ENCODE peak calls at places on chromosome 1, in four cellular contexts. One of them, this sample, is unnamed.

GRCh38 chr1:100950776-100951175 is 54.9 kb downstream of the SLC30A7 start:
- DNase-seq in right lobe of liver: no peak
- DNase-seq in body of pancreas: no peak
- DNase-seq in psoas muscle: no peak
- DNase-seq in this sample: no peak

GRCh38 chr1:196997428-196997827 is 20.1 kb downstream of the CFHR5 start:
- DNase-seq in right lobe of liver: no peak
- DNase-seq in body of pancreas: no peak
- DNase-seq in psoas muscle: no peak
- DNase-seq in this sample: no peak

GRCh38 chr1:23791434-23792047 is 596 bp downstream of the LYPLA2 start:
- DNase-seq in body of pancreas: no peak
- DNase-seq in psoas muscle: peak
- DNase-seq in right lobe of liver: peak
- DNase-seq in this sample: no peak

GRCh38 chr1:27614625-27615344 is 10.8 kb upstream of the AHDC1 start:
- DNase-seq in psoas muscle: no peak
- DNase-seq in body of pancreas: no peak
- DNase-seq in right lobe of liver: no peak
- DNase-seq in this sample: no peak

GRCh38 chr1:33239487-33239886 is 16.8 kb upstream of the ZNF362 start:
- DNase-seq in right lobe of liver: no peak
- DNase-seq in body of pancreas: no peak
- DNase-seq in psoas muscle: no peak
- DNase-seq in this sample: no peak

GRCh38 chr1:88983791-88984552 is 8.5 kb downstream of the KYAT3 start:
- DNase-seq in right lobe of liver: no peak
- DNase-seq in psoas muscle: no peak
- DNase-seq in body of pancreas: no peak
- DNase-seq in this sample: no peak

GRCh38 chr1:30733520-30733919 is 10.1 kb upstream of the MATN1 start:
- DNase-seq in psoas muscle: no peak
- DNase-seq in body of pancreas: no peak
- DNase-seq in right lobe of liver: no peak
- DNase-seq in this sample: no peak

GRCh38 chr1:77889671-77890070 is 1.2 kb downstream of the NEXN start:
- DNase-seq in right lobe of liver: no peak
- DNase-seq in psoas muscle: no peak
- DNase-seq in body of pancreas: peak
- DNase-seq in this sample: no peak

GRCh38 chr1:88847618-88848017 is 43.7 kb downstream of the GTF2B start:
- DNase-seq in psoas muscle: no peak
- DNase-seq in body of pancreas: no peak
- DNase-seq in right lobe of liver: no peak
- DNase-seq in this sample: no peak

GRCh38 chr1:64172458-64172983 is 30.9 kb upstream of the UBE2U start:
- DNase-seq in body of pancreas: no peak
- DNase-seq in psoas muscle: no peak
- DNase-seq in right lobe of liver: no peak
- DNase-seq in this sample: no peak

GRCh38 chr1:11046625-11047365 is at the start of gene MASP2:
- DNase-seq in right lobe of liver: peak
- DNase-seq in psoas muscle: no peak
- DNase-seq in body of pancreas: no peak
- DNase-seq in this sample: no peak

GRCh38 chr1:26744075-26744958 is 43.4 kb upstream of the PIGV start:
- DNase-seq in right lobe of liver: peak
- DNase-seq in psoas muscle: peak
- DNase-seq in body of pancreas: peak
- DNase-seq in this sample: peak

GRCh38 chr1:6200188-6200809 is 904 bp upstream of the RPL22 start:
- DNase-seq in psoas muscle: no peak
- DNase-seq in right lobe of liver: no peak
- DNase-seq in body of pancreas: no peak
- DNase-seq in this sample: no peak

GRCh38 chr1:215321802-215322201 is 239.3 kb downstream of the KCNK2 start:
- DNase-seq in body of pancreas: no peak
- DNase-seq in right lobe of liver: no peak
- DNase-seq in psoas muscle: no peak
- DNase-seq in this sample: no peak

GRCh38 chr1:221845650-221846371 is 103.9 kb upstream of the DUSP10 start:
- DNase-seq in body of pancreas: peak
- DNase-seq in right lobe of liver: peak
- DNase-seq in psoas muscle: no peak
- DNase-seq in this sample: peak

GRCh38 chr1:25697426-25698220 is 81.0 kb downstream of the MAN1C1 start:
- DNase-seq in right lobe of liver: no peak
- DNase-seq in psoas muscle: no peak
- DNase-seq in body of pancreas: no peak
- DNase-seq in this sample: no peak

GRCh38 chr1:221776495-221777413 is 34.9 kb upstream of the DUSP10 start:
- DNase-seq in psoas muscle: no peak
- DNase-seq in right lobe of liver: no peak
- DNase-seq in body of pancreas: no peak
- DNase-seq in this sample: no peak

GRCh38 chr1:60078182-60078581 is 4.6 kb upstream of the C1orf87 start:
- DNase-seq in psoas muscle: no peak
- DNase-seq in body of pancreas: no peak
- DNase-seq in right lobe of liver: no peak
- DNase-seq in this sample: no peak

GRCh38 chr1:240091614-240092300 is at the start of gene FMN2:
- DNase-seq in right lobe of liver: no peak
- DNase-seq in psoas muscle: no peak
- DNase-seq in body of pancreas: peak
- DNase-seq in this sample: no peak

GRCh38 chr1:30902653-30903290 is 5.8 kb downstream of the SDC3 start:
- DNase-seq in psoas muscle: no peak
- DNase-seq in body of pancreas: no peak
- DNase-seq in right lobe of liver: peak
- DNase-seq in this sample: no peak

GRCh38 chr1:75083848-75084514 is 50.2 kb upstream of the LHX8 start:
- DNase-seq in right lobe of liver: no peak
- DNase-seq in psoas muscle: no peak
- DNase-seq in body of pancreas: no peak
- DNase-seq in this sample: no peak

GRCh38 chr1:184590163-184590750 is 164.4 kb downstream of the EDEM3 start:
- DNase-seq in psoas muscle: no peak
- DNase-seq in right lobe of liver: no peak
- DNase-seq in body of pancreas: peak
- DNase-seq in this sample: no peak

GRCh38 chr1:28812669-28813468 is 899 bp downstream of the OPRD1 start:
- DNase-seq in psoas muscle: no peak
- DNase-seq in body of pancreas: no peak
- DNase-seq in right lobe of liver: no peak
- DNase-seq in this sample: no peak

GRCh38 chr1:241292973-241293372 is 64.0 kb downstream of the RGS7 start:
- DNase-seq in right lobe of liver: no peak
- DNase-seq in psoas muscle: no peak
- DNase-seq in body of pancreas: no peak
- DNase-seq in this sample: no peak

GRCh38 chr1:86846166-86846647 is 67.7 kb downstream of the SELENOF start:
- DNase-seq in body of pancreas: no peak
- DNase-seq in psoas muscle: no peak
- DNase-seq in right lobe of liver: no peak
- DNase-seq in this sample: no peak

GRCh38 chr1:200907611-200908097 is 13.0 kb downstream of the INAVA start:
- DNase-seq in right lobe of liver: no peak
- DNase-seq in psoas muscle: no peak
- DNase-seq in body of pancreas: no peak
- DNase-seq in this sample: no peak

GRCh38 chr1:96538001-96538649 is 183.5 kb upstream of the PTBP2 start:
- DNase-seq in body of pancreas: no peak
- DNase-seq in psoas muscle: no peak
- DNase-seq in right lobe of liver: no peak
- DNase-seq in this sample: peak

GRCh38 chr1:22259581-22260282 is 116.8 kb upstream of the WNT4 start:
- DNase-seq in right lobe of liver: peak
- DNase-seq in psoas muscle: no peak
- DNase-seq in body of pancreas: no peak
- DNase-seq in this sample: peak

GRCh38 chr1:229810140-229810539 is 184.1 kb downstream of the URB2 start:
- DNase-seq in body of pancreas: no peak
- DNase-seq in right lobe of liver: no peak
- DNase-seq in psoas muscle: no peak
- DNase-seq in this sample: no peak

GRCh38 chr1:202157945-202158344 is 2.5 kb downstream of the PTPN7 start:
- DNase-seq in body of pancreas: no peak
- DNase-seq in right lobe of liver: no peak
- DNase-seq in psoas muscle: no peak
- DNase-seq in this sample: no peak

GRCh38 chr1:202160377-202160940 is at the start of gene PTPN7:
- DNase-seq in body of pancreas: no peak
- DNase-seq in psoas muscle: no peak
- DNase-seq in right lobe of liver: peak
- DNase-seq in this sample: peak

GRCh38 chr1:202161151-202162048 is 998 bp upstream of the PTPN7 start:
- DNase-seq in body of pancreas: no peak
- DNase-seq in right lobe of liver: no peak
- DNase-seq in psoas muscle: no peak
- DNase-seq in this sample: no peak

GRCh38 chr1:202158810-202159533 is 1.4 kb downstream of the PTPN7 start:
- DNase-seq in psoas muscle: no peak
- DNase-seq in right lobe of liver: no peak
- DNase-seq in body of pancreas: no peak
- DNase-seq in this sample: no peak

DNA sequence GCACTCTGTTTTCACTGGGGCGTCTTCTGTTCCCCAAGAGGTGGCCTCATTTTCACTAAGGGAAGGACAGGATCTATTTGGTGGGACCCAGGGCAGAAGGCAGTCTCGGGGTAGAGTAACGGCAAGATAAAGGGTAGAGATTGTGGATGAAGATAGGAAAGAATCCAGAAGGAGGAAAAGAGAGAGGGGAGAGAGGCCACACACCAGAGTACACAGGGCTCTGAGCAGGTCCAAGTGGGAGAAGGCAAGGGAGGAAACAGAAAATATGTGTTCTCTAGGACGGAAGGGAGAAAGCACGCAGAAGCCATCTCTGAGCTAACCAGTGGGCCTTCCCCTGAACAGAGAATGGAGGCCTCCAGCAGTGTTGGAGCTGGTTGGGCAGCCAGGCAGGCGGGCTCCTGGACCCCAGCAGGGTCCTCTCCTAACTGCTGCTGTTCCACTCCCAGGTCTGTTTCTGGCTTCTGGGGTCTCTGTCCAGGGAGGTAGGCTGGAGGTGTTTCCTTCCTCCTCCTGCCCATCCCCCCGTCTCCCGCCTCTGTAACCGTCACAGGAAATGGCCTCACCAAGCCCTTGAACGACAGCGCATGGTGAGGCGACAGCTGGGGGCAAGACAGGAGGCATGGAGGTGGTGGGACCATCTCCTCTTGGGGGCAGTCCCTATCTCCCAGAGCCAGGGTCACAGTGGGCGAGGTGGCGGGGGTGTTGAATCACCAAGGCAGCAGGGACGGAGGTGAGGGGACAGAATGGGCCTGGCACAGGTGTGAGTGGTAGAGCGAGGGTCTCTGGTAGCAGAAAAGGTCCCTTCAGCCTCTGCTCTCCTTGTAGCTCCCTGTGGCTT is 649 bp downstream of the PTPN7 start:
- DNase-seq in psoas muscle: no peak
- DNase-seq in right lobe of liver: no peak
- DNase-seq in body of pancreas: no peak
- DNase-seq in this sample: no peak
- TF ChIP-seq CTCF in psoas muscle: no peak
- TF ChIP-seq CTCF in right lobe of liver: no peak
- TF ChIP-seq CTCF in body of pancreas: no peak
- TF ChIP-seq CTCF in this sample: no peak

DNA sequence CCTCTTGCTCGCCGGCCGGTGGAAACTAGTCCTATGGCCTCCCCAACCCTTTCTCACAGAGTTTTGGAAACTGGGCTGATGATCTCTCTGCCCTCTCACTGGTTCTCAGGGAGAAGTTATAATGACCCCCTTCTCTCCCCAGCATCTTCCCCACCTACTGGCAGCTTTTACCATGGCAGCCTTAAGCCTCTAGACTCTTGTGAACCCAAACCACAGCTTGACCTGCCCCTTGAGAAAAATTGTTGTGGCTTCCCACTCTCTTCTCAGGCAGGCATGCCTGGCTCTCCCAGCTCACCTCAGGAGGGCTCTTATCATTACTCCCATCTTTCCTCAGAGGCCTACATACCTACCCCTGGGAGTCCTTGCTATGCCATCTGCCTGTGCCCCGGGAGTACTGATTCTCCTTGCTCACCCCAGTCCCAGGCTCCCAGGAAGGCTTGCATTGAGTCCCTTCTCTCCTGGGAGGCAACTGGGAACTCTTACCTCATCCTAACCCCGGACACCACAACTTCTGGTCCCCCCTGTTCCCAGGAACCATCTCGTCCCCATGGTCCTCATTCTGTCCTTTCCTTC is 1.6 kb downstream of the NSUN4 start:
- DNase-seq in right lobe of liver: no peak
- DNase-seq in psoas muscle: no peak
- DNase-seq in body of pancreas: no peak
- DNase-seq in this sample: no peak
- TF ChIP-seq CTCF in right lobe of liver: peak
- TF ChIP-seq CTCF in psoas muscle: no peak
- TF ChIP-seq CTCF in body of pancreas: no peak
- TF ChIP-seq CTCF in this sample: no peak

DNA sequence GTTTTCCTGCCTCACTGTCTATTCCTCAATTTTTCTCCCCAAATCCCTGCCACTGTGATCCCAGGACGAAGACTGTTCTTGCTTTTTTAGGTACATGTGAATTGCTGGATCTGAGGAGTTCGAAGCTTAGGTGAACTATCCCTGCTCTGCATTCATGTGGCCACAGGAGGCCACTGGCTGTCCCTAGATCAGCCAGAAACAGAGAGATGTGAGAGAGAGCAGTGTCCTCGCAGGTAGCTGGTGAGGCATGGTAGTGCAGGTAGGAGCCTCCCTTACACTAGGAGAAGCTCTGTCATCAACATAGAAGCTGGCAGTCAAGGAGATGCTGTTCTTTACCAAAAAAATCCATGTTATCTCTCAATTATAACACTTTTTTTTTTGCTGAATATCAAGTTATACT is 71.5 kb downstream of the USP24 start:
- DNase-seq in right lobe of liver: no peak
- DNase-seq in body of pancreas: no peak
- DNase-seq in psoas muscle: no peak
- DNase-seq in this sample: no peak
- TF ChIP-seq CTCF in right lobe of liver: no peak
- TF ChIP-seq CTCF in body of pancreas: peak
- TF ChIP-seq CTCF in psoas muscle: no peak
- TF ChIP-seq CTCF in this sample: no peak

GRCh38 chr1:41794031-41794430 is 124.7 kb downstream of the HIVEP3 start:
- DNase-seq in psoas muscle: no peak
- DNase-seq in body of pancreas: no peak
- DNase-seq in right lobe of liver: no peak
- DNase-seq in this sample: no peak

GRCh38 chr1:41799205-41799604 is 119.5 kb downstream of the HIVEP3 start:
- DNase-seq in right lobe of liver: no peak
- DNase-seq in body of pancreas: no peak
- DNase-seq in psoas muscle: no peak
- DNase-seq in this sample: no peak

GRCh38 chr1:41792485-41792770 is 126.3 kb downstream of the HIVEP3 start:
- DNase-seq in right lobe of liver: no peak
- DNase-seq in psoas muscle: no peak
- DNase-seq in body of pancreas: no peak
- DNase-seq in this sample: no peak

GRCh38 chr1:41791667-41792484 is 126.8 kb downstream of the HIVEP3 start:
- DNase-seq in body of pancreas: no peak
- DNase-seq in right lobe of liver: no peak
- DNase-seq in psoas muscle: no peak
- DNase-seq in this sample: no peak

GRCh38 chr1:41795205-41795762 is 123.4 kb downstream of the HIVEP3 start:
- DNase-seq in psoas muscle: no peak
- DNase-seq in right lobe of liver: no peak
- DNase-seq in body of pancreas: no peak
- DNase-seq in this sample: no peak
- TF ChIP-seq CTCF in psoas muscle: peak
- TF ChIP-seq CTCF in right lobe of liver: peak
- TF ChIP-seq CTCF in body of pancreas: peak
- TF ChIP-seq CTCF in this sample: no peak

This sample was measured in lung.